ENCODE peak calls at places on chromosomes 6 and 20, in ten cellular contexts. C is GM13977, A is GM20000, L is adrenal gland, Y is astrocyte of the spinal cord, I is astrocyte of the cerebellum, S is RWPE2, F is AG09309, J is thyroid gland, X is WTC11. R is an unnamed sample.

GRCh38 chr20:18031050-18031449 is 26.7 kb downstream of the OVOL2 start:
- DNase-seq in C (no peak), A (no peak), L (no peak), Y (no peak), I (no peak), S (no peak), F (no peak), J (no peak), X (no peak), R (no peak)

GRCh38 chr6:77458421-77458820 is 4.9 kb downstream of the HTR1B start:
- DNase-seq in C (no peak), A (no peak), L (no peak), Y (no peak), I (no peak), S (no peak), F (no peak), J (no peak), X (no peak), R (no peak)

GRCh38 chr6:98203170-98203806 is 631.1 kb upstream of the POU3F2 start:
- DNase-seq in C (no peak), A (no peak), L (no peak), Y (peak), I (peak), S (no peak), F (no peak), J (no peak), X (no peak), R (no peak)

GRCh38 chr6:111984081-111984480 is 69.8 kb upstream of the CCN6 start:
- DNase-seq in C (no peak), A (no peak), L (no peak), Y (no peak), I (no peak), S (no peak), F (no peak), J (no peak), X (no peak), R (no peak)

GRCh38 chr6:136403166-136403980 is 113.7 kb upstream of the BCLAF1 start:
- DNase-seq in C (no peak), A (no peak), L (peak), Y (peak), I (peak), S (peak), F (peak), J (no peak), X (no peak), R (peak)

GRCh38 chr6:136173519-136174507 is 76.3 kb downstream of the MTFR2 start:
- DNase-seq in C (no peak), A (no peak), L (peak), Y (no peak), I (no peak), S (no peak), F (no peak), J (no peak), X (no peak), R (no peak)

GRCh38 chr6:11198663-11199603 is 33.5 kb downstream of the NEDD9 start:
- DNase-seq in C (peak), A (no peak), L (no peak), Y (no peak), I (no peak), S (no peak), F (no peak), J (no peak), X (no peak), R (no peak)

GRCh38 chr20:10228330-10228729 is 9.7 kb downstream of the SNAP25 start:
- DNase-seq in C (no peak), A (no peak), L (no peak), Y (no peak), I (no peak), S (no peak), F (no peak), J (no peak), X (no peak), R (no peak)

DNA sequence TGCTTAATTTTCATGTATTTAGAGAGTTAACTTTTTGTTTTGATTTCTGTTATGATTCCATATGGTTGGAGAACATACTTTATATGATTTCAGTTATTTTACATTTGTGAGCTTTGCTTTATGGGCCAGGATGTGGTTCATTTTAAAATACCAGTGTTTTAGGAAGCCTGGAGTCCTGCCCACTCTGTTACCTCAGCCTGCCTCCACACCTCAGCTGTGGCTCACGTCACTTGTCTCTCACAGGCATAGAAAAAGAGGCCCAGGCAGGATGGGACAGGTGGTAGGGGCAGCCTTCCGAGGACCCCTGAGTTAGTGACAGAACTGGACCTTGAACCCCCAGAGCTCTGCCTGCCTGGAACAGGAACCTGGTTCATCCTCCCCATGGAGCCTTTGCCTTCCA is 16.0 kb downstream of the PSMF1 start:
- DNase-seq in C (no peak), A (no peak), L (no peak), Y (no peak), I (no peak), S (no peak), F (no peak), J (no peak), X (no peak), R (no peak)
- TF ChIP-seq CTCF in C (no peak), A (no peak), L (no peak), Y (no peak), I (no peak), S (no peak), F (no peak), J (no peak), X (no peak), R (no peak)

DNA sequence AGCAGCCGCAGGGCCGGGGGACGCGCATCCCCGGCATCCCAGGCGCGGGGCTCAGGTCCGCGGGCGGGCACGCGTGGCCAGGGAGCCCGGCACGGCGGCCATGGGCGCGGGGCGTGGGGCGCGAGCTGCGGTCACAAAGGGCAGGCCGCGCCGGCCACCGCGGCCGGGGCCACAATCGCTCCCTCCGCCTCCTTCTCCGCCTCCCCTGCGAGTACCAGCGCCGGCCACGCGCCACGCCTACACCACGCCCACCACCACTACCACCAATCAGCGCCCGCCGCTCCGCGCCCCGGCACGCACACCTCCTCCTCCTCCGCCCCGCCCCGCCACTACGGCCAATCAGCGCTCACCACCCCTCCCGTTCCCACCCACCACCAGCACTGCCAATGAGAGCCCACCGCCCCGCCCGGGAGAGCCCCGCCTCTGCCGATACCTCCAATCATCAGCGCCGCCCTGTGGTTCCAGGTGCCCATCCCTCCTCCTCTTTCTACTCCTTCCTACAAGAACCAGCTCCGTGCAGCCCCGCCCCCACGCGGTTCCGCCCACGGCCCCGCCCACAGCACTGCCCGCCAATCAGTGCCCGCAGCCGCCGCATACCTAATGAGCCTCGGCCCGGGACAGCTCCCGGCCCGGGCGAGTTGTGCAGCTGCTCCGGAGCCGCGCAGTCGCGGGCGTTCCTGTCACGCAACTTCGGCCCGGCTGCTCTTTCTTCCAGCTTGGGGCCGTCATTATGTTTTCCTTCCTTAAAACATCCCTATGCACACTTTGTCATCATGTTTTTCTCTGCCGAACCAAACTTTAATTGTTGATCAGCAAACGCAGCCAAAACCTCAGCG is at the start of gene RPS6KA2:
- DNase-seq in C (peak), A (peak), L (peak), Y (peak), I (peak), S (peak), F (peak), J (peak), X (peak), R (peak)
- TF ChIP-seq CTCF in C (no peak), A (no peak), L (no peak), Y (no peak), I (peak), S (no peak), F (peak), J (no peak), X (no peak), R (no peak)

DNA sequence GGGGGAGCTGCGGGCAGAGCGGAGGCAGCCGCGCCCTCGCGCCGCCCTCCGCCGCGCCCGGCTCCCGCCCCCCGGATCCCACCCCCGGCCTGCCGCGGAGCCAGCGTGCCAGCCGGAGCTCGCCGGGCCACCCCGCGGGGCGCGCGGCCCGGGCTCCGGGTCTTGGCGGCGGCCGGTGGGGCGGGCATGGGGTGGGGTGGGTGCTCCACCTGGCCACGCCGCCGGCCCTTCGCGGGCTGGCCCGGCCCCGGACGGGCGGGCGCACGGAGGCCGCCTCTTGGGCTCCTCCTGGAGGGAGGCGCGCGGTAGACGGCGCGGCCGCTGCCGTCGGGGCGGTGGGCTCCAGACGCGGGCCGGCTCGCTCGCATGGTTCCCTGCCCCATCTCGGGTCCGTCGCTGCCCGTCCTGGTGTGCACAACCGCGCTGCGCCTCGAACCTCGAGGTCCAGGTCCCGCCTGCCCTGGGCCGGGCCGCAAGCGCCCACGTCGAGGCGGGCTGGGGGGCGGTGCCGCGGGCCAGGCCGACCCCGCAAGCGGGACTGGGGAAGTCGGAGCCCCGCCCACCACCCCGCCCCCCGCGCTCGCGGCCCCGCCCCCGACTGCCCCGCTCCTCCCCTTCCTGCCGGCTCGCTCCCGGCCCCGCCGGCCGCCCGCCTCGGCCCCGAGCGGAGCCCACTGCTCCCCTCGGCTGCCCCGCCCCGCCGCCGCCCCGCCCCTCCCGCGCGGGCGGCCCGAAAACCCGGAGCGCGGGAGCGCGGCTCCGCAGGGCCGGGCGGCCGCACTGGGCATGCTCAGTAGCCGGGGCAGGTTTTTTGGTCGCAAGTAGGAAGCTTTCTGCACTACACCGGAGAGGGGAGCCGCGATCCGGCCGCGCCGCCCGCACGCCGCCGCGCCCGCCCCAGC is at the start of gene CDYL:
- DNase-seq in C (peak), A (peak), L (peak), Y (peak), I (peak), S (peak), F (peak), J (peak), X (peak), R (peak)
- TF ChIP-seq CTCF in C (peak), A (no peak), L (peak), Y (no peak), I (no peak), S (peak), F (no peak), J (no peak), X (no peak), R (no peak)

DNA sequence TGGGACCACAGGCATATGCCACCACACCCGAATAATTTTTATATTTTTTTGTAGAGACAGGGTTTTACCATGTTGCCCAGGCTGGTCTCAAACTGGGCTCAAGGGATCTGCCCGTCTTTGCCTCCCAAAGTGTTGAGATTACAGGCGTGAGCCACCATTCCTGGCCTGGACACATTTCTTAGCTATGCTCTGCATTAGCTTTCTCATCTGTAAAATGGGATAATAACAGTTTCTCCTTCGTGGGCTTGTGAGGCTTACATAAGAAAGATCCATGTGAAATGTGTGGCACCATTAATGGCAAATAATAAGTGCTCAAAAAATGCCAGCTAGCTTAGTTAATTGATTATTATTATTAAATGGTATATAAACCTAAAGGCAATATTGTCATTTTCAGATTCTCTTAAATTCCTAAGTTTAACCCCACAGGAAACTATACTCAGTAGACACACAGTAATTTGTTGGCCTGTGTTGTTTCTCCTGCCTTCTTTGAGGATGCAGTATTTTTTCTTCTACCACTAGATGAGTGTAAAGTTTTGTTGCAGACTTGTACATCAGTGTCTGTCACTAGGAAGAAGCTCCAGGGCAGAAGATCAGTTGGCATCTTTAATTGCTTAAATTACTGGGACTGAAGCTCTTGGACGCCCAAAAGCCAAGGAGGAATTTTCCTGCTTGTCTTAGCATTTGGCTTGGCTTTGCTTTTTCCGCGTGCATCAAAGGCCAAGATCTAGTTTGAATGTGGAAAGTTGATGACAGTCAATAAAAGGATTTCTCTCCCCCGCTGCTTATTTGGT is 162.3 kb upstream of the ZNF217 start:
- DNase-seq in C (no peak), A (no peak), L (no peak), Y (no peak), I (no peak), S (peak), F (no peak), J (no peak), X (no peak), R (no peak)
- TF ChIP-seq CTCF in C (no peak), A (no peak), L (no peak), Y (no peak), I (no peak), S (peak), F (no peak), J (no peak), X (no peak), R (no peak)

GRCh38 chr6:14002176-14002947 is 77.6 kb downstream of the RNF182 start:
- DNase-seq in C (no peak), A (no peak), L (no peak), Y (no peak), I (no peak), S (no peak), F (no peak), J (no peak), X (peak), R (no peak)
- TF ChIP-seq CTCF in C (no peak), A (no peak), L (no peak), Y (no peak), I (no peak), S (no peak), F (no peak), J (no peak), X (no peak), R (no peak)